ENCODE peak calls at places on chromosomes 1 and 21, in eight cellular contexts. N, E, T, P, F, A, K and W are unnamed samples.

GRCh38 chr1:31135973-31136600 is 70.6 kb upstream of the PUM1 start:
- DNase-seq in N (no peak), P (peak; percentile 57), K (no peak), F (no peak), A (no peak), T (no peak), E (no peak), W (no peak)

GRCh38 chr21:38075833-38076567 is 159.7 kb upstream of the KCNJ6 start:
- DNase-seq in A (no peak), N (no peak), K (peak; percentile 25), T (no peak), F (no peak), P (no peak), E (no peak), W (no peak)

GRCh38 chr1:202131956-202132821 is 9.5 kb downstream of the GPR37L1 start:
- DNase-seq in P (no peak), E (no peak), N (no peak), T (no peak), A (no peak), F (no peak), K (peak; percentile 30), W (no peak)

GRCh38 chr1:44327679-44328491 is 27.2 kb downstream of the ERI3 start:
- DNase-seq in A (no peak), P (peak; percentile 100), E (peak; percentile 98), F (no peak), K (peak; percentile 98), T (no peak), N (peak; percentile 100), W (peak; percentile 69)

GRCh38 chr1:26318338-26319064 is 743 bp downstream of the CD52 start:
- DNase-seq in N (no peak), K (no peak), F (no peak), P (no peak), T (peak; percentile 76), A (no peak), E (no peak), W (no peak)

GRCh38 chr1:205442051-205442721 is 13.7 kb downstream of the BLACAT1 start:
- DNase-seq in E (no peak), N (no peak), T (no peak), F (no peak), K (no peak), A (no peak), P (no peak), W (no peak)

GRCh38 chr1:3135073-3135745 is 66.2 kb downstream of the PRDM16 start:
- DNase-seq in N (no peak), P (no peak), E (no peak), A (no peak), K (no peak), T (no peak), F (no peak), W (no peak)

GRCh38 chr1:185317886-185318310 is 855 bp upstream of the IVNS1ABP start:
- DNase-seq in F (peak; percentile 50), E (no peak), T (peak; percentile 77), A (peak; percentile 66), P (peak; percentile 29), K (peak; percentile 20), N (peak; percentile 77), W (no peak)

GRCh38 chr1:182603646-182604127 is 502 bp downstream of the RGS16 start:
- DNase-seq in F (no peak), N (no peak), E (no peak), A (no peak), K (no peak), P (no peak), T (no peak), W (no peak)

GRCh38 chr1:21268281-21269239 is 21.7 kb downstream of the ECE1 start:
- DNase-seq in F (no peak), N (no peak), K (no peak), A (no peak), E (no peak), T (no peak), P (no peak), W (no peak)

GRCh38 chr1:38018864-38019343 is 6.4 kb downstream of the UTP11 start:
- DNase-seq in K (peak; percentile 51), E (no peak), A (no peak), T (no peak), P (peak; percentile 60), F (no peak), N (no peak), W (no peak)

GRCh38 chr1:23651069-23651808 is 40.4 kb upstream of the RPL11 start:
- DNase-seq in E (no peak), F (no peak), N (peak; percentile 77), P (peak; percentile 70), A (no peak), K (peak; percentile 74), T (no peak), W (no peak)

GRCh38 chr1:52739699-52740467 is 13.6 kb downstream of the ZYG11B start:
- DNase-seq in A (no peak), T (no peak), K (no peak), P (no peak), F (no peak), N (no peak), E (no peak), W (no peak)

GRCh38 chr1:33222381-33222780 is 33.9 kb upstream of the ZNF362 start:
- DNase-seq in N (peak; percentile 40), T (no peak), F (no peak), K (no peak), A (no peak), P (no peak), E (no peak), W (no peak)

GRCh38 chr1:169604781-169605560 is 18.7 kb upstream of the F5 start:
- DNase-seq in N (no peak), F (peak; percentile 12), P (no peak), E (no peak), K (no peak), T (peak; percentile 38), A (peak; percentile 13), W (no peak)

GRCh38 chr1:108583757-108584156 is 23.9 kb downstream of the EEIG2 start:
- DNase-seq in P (peak; percentile 71), A (no peak), T (no peak), F (no peak), K (peak; percentile 28), N (no peak), E (no peak), W (no peak)

GRCh38 chr1:173995475-173995874 is 26.7 kb downstream of the RC3H1 start:
- DNase-seq in F (no peak), E (no peak), T (no peak), A (no peak), K (no peak), N (no peak), P (peak; percentile 6), W (no peak)

GRCh38 chr1:189438808-189439207 is 1038.9 kb downstream of the BRINP3 start:
- DNase-seq in P (no peak), T (no peak), A (no peak), F (no peak), E (no peak), K (no peak), N (no peak), W (no peak)

GRCh38 chr1:212633144-212633543 is 24.6 kb downstream of the ATF3 start:
- DNase-seq in P (no peak), A (no peak), K (peak; percentile 56), E (no peak), T (no peak), F (no peak), N (no peak), W (no peak)

GRCh38 chr21:44500111-44500510 is 39.9 kb downstream of the KRTAP10-1 start:
- DNase-seq in T (no peak), P (no peak), E (no peak), K (no peak), A (no peak), F (no peak), N (no peak), W (no peak)

GRCh38 chr1:230267338-230268065 is 158.6 kb downstream of the PGBD5 start:
- DNase-seq in A (no peak), P (no peak), E (no peak), N (no peak), K (no peak), T (no peak), F (no peak), W (no peak)

GRCh38 chr1:199264283-199264682 is 625.4 kb downstream of the PTPRC start:
- DNase-seq in E (no peak), T (no peak), P (no peak), F (no peak), K (no peak), N (no peak), A (no peak), W (no peak)

GRCh38 chr1:33188572-33189275 is 6.9 kb upstream of the TRIM62 start:
- DNase-seq in E (no peak), P (peak; percentile 10), T (no peak), A (no peak), K (peak; percentile 10), N (peak; percentile 43), F (no peak), W (no peak)

GRCh38 chr1:119291611-119292206 is 76.9 kb upstream of the HAO2 start:
- DNase-seq in F (no peak), N (no peak), A (no peak), P (no peak), E (no peak), T (no peak), K (no peak), W (no peak)